ENCODE peak calls at places on chromosomes 7 and 10, in seven cellular contexts. U is NCI-H524; P is choroid plexus epithelial cell; B is astrocyte; C is mucosa of gallbladder; Z is activated naive CD4-positive, alpha-beta T cell treated with anti-CD3 and anti-CD28 coated beads for 36 hours; M is amygdala. E is an unnamed sample.

GRCh38 chr7:30846378-30846777 is 65.3 kb upstream of the AQP1 start:
- DNase-seq in C (peak), Z (no peak), B (no peak), P (no peak), U (no peak), M (no peak), E (no peak)

GRCh38 chr7:34066968-34067367 is 161.6 kb downstream of the BMPER start:
- DNase-seq in U (peak), M (no peak), B (no peak), Z (no peak), P (peak), C (no peak), E (peak)

GRCh38 chr7:7505936-7506335 is 29.7 kb downstream of the COL28A1 start:
- DNase-seq in B (no peak), M (no peak), U (no peak), Z (no peak), C (no peak), P (no peak), E (no peak)

GRCh38 chr10:50575477-50576244 is 48.1 kb downstream of the SGMS1 start:
- DNase-seq in M (no peak), U (no peak), B (no peak), Z (no peak), P (no peak), C (no peak), E (no peak)

GRCh38 chr7:452791-453455 is 66.7 kb downstream of the PDGFA start:
- DNase-seq in Z (no peak), M (no peak), P (no peak), U (no peak), C (no peak), B (no peak), E (no peak)

GRCh38 chr7:106421181-106421762 is 136.5 kb upstream of the NAMPT start:
- DNase-seq in P (peak), Z (peak), B (peak), M (no peak), U (no peak), C (peak), E (no peak)

GRCh38 chr10:127447197-127447596 is 101.9 kb upstream of the NPS start:
- DNase-seq in Z (no peak), B (no peak), U (no peak), C (no peak), M (no peak), P (no peak), E (no peak)

GRCh38 chr10:69451784-69452251 is 553 bp downstream of the TSPAN15 start:
- DNase-seq in M (no peak), U (no peak), P (no peak), Z (no peak), C (peak), B (no peak), E (no peak)

GRCh38 chr7:27141591-27142561 is 1.6 kb downstream of the HOXA5 start:
- DNase-seq in C (no peak), M (no peak), P (no peak), Z (no peak), U (no peak), B (no peak), E (no peak)

GRCh38 chr7:158067219-158067930 is 520.2 kb downstream of the PTPRN2 start:
- DNase-seq in Z (no peak), M (no peak), B (no peak), C (no peak), P (no peak), U (peak), E (no peak)

GRCh38 chr7:77894574-77895091 is 96.1 kb downstream of the PHTF2 start:
- DNase-seq in C (no peak), U (no peak), B (no peak), Z (no peak), M (no peak), P (no peak), E (no peak)

GRCh38 chr10:1240341-1240775 is 184.2 kb downstream of the WDR37 start:
- DNase-seq in C (no peak), U (no peak), B (no peak), M (no peak), P (no peak), Z (peak), E (no peak)

GRCh38 chr10:13685885-13686284 is 99.1 kb downstream of the PRPF18 start:
- DNase-seq in Z (no peak), B (no peak), M (no peak), C (no peak), P (no peak), U (no peak), E (no peak)

GRCh38 chr7:135723411-135723810 is 4.6 kb downstream of the SLC13A4 start:
- DNase-seq in U (no peak), M (no peak), C (no peak), Z (no peak), B (no peak), P (no peak), E (no peak)

GRCh38 chr10:48478469-48478868 is 126.4 kb downstream of the ARHGAP22 start:
- DNase-seq in B (no peak), M (no peak), U (no peak), P (no peak), C (no peak), Z (no peak), E (no peak)

GRCh38 chr10:20892011-20892585 is 5.0 kb downstream of the NEBL start:
- DNase-seq in M (no peak), B (no peak), U (no peak), Z (no peak), C (no peak), P (peak), E (no peak)

GRCh38 chr10:79178614-79179403 is 110.0 kb downstream of the ZMIZ1 start:
- DNase-seq in C (no peak), M (no peak), U (no peak), P (peak), B (peak), Z (no peak), E (peak)

GRCh38 chr7:100745184-100745583 is 11.8 kb downstream of the ZAN start:
- DNase-seq in P (peak), Z (peak), C (peak), B (peak), M (peak), U (no peak), E (no peak)

GRCh38 chr10:13219685-13220670 is 14.2 kb downstream of the UCMA start:
- DNase-seq in P (peak), C (no peak), U (no peak), M (no peak), B (peak), Z (peak), E (no peak)

GRCh38 chr7:64839910-64840309 is 45.7 kb downstream of the ZNF138 start:
- DNase-seq in M (no peak), P (no peak), B (no peak), Z (no peak), C (no peak), U (no peak), E (no peak)

GRCh38 chr7:105639677-105640493 is 58.6 kb upstream of the EFCAB10 start:
- DNase-seq in P (no peak), M (no peak), U (no peak), Z (no peak), B (no peak), C (no peak), E (no peak)

GRCh38 chr10:111446966-111447365 is 370.1 kb downstream of the ADRA2A start:
- DNase-seq in M (no peak), C (no peak), B (no peak), Z (no peak), P (no peak), U (no peak), E (no peak)

GRCh38 chr7:5594616-5595544 is 171.2 kb upstream of the TNRC18 start:
- DNase-seq in Z (peak), U (peak), M (no peak), B (no peak), C (no peak), P (peak), E (no peak)

GRCh38 chr10:2839081-2839725 is 228.1 kb upstream of the PFKP start:
- DNase-seq in B (no peak), P (peak), C (peak), M (peak), Z (peak), U (no peak), E (no peak)

GRCh38 chr7:102845351-102845750 is 67.4 kb upstream of the LRRC17 start:
- DNase-seq in M (no peak), P (no peak), C (no peak), U (no peak), B (no peak), Z (no peak), E (no peak)

GRCh38 chr7:93092757-93093370 is 24.9 kb downstream of the SAMD9 start:
- DNase-seq in C (no peak), P (peak), U (no peak), M (no peak), Z (no peak), B (peak), E (no peak)

GRCh38 chr7:74473116-74473515 is 19.4 kb downstream of the GTF2IRD1 start:
- DNase-seq in C (no peak), U (no peak), M (no peak), B (no peak), Z (no peak), P (no peak), E (no peak)

GRCh38 chr10:10797467-10797866 is 220.2 kb upstream of the CELF2 start:
- DNase-seq in U (no peak), B (no peak), Z (no peak), C (no peak), P (peak), M (no peak), E (no peak)

GRCh38 chr7:50793115-50793946 is 10.6 kb upstream of the GRB10 start:
- DNase-seq in B (no peak), P (peak), Z (peak), C (peak), U (no peak), M (no peak), E (peak)

GRCh38 chr7:151686826-151687225 is 167.1 kb upstream of the RHEB start:
- DNase-seq in C (no peak), U (no peak), P (no peak), Z (no peak), M (no peak), B (no peak), E (no peak)

GRCh38 chr7:137381045-137381444 is 37.5 kb upstream of the PTN start:
- DNase-seq in U (no peak), M (no peak), B (no peak), C (no peak), P (no peak), Z (no peak), E (no peak)

GRCh38 chr7:28586736-28587135 is 174.4 kb downstream of the CREB5 start:
- DNase-seq in Z (no peak), P (no peak), M (no peak), B (no peak), U (no peak), C (no peak), E (no peak)